ENCODE peak calls at places on chromosome X, in eight cellular contexts. One of them, this sample, is unnamed. For H3K27me3 and H3K4me1, the result is how much of the 10 kb centered on the place peaks cover.

GRCh38 chrX:135512508-135513139 is 7.8 kb upstream of the INTS6L start:
- DNase-seq in naive thymus-derived CD4-positive, alpha-beta T cell: no peak
- DNase-seq in tibial artery: no peak
- DNase-seq in adipocyte: no peak
- DNase-seq in CD8-positive, alpha-beta memory T cell: no peak
- DNase-seq in colonic mucosa: no peak
- DNase-seq in upper lobe of right lung: no peak
- DNase-seq in testis: no peak
- DNase-seq in this sample: no peak

GRCh38 chrX:1384738-1385250 is 7.1 kb downstream of the SLC25A6 start:
- DNase-seq in tibial artery: no peak
- DNase-seq in adipocyte: no peak
- DNase-seq in naive thymus-derived CD4-positive, alpha-beta T cell: no peak
- DNase-seq in CD8-positive, alpha-beta memory T cell: no peak
- DNase-seq in testis: peak
- DNase-seq in upper lobe of right lung: peak
- DNase-seq in colonic mucosa: no peak
- DNase-seq in this sample: peak

GRCh38 chrX:110384490-110384889 is 25.8 kb downstream of the RTL9 start:
- DNase-seq in adipocyte: peak
- DNase-seq in colonic mucosa: no peak
- DNase-seq in CD8-positive, alpha-beta memory T cell: no peak
- DNase-seq in upper lobe of right lung: no peak
- DNase-seq in testis: no peak
- DNase-seq in naive thymus-derived CD4-positive, alpha-beta T cell: no peak
- DNase-seq in tibial artery: no peak
- DNase-seq in this sample: no peak

GRCh38 chrX:139200346-139200745 is 330.2 kb upstream of the F9 start:
- DNase-seq in adipocyte: no peak
- DNase-seq in CD8-positive, alpha-beta memory T cell: no peak
- DNase-seq in colonic mucosa: no peak
- DNase-seq in upper lobe of right lung: no peak
- DNase-seq in tibial artery: no peak
- DNase-seq in naive thymus-derived CD4-positive, alpha-beta T cell: no peak
- DNase-seq in testis: no peak
- DNase-seq in this sample: no peak

GRCh38 chrX:21581479-21581878 is 76.7 kb downstream of the KLHL34 start:
- DNase-seq in adipocyte: no peak
- DNase-seq in colonic mucosa: no peak
- DNase-seq in CD8-positive, alpha-beta memory T cell: no peak
- DNase-seq in upper lobe of right lung: no peak
- DNase-seq in naive thymus-derived CD4-positive, alpha-beta T cell: no peak
- DNase-seq in testis: no peak
- DNase-seq in tibial artery: no peak
- DNase-seq in this sample: no peak

GRCh38 chrX:7586126-7586525 is 256.8 kb upstream of the VCX start:
- DNase-seq in naive thymus-derived CD4-positive, alpha-beta T cell: no peak
- DNase-seq in testis: no peak
- DNase-seq in colonic mucosa: no peak
- DNase-seq in tibial artery: no peak
- DNase-seq in upper lobe of right lung: no peak
- DNase-seq in adipocyte: peak
- DNase-seq in CD8-positive, alpha-beta memory T cell: no peak
- DNase-seq in this sample: no peak

GRCh38 chrX:153777261-153778090 is 3.4 kb upstream of the SRPK3 start:
- DNase-seq in CD8-positive, alpha-beta memory T cell: no peak
- DNase-seq in naive thymus-derived CD4-positive, alpha-beta T cell: no peak
- DNase-seq in upper lobe of right lung: no peak
- DNase-seq in testis: no peak
- DNase-seq in adipocyte: no peak
- DNase-seq in colonic mucosa: no peak
- DNase-seq in tibial artery: no peak
- DNase-seq in this sample: no peak

GRCh38 chrX:134026732-134027311 is 41.4 kb upstream of the GPC3 start:
- DNase-seq in upper lobe of right lung: no peak
- DNase-seq in tibial artery: peak
- DNase-seq in testis: peak
- DNase-seq in naive thymus-derived CD4-positive, alpha-beta T cell: peak
- DNase-seq in colonic mucosa: peak
- DNase-seq in CD8-positive, alpha-beta memory T cell: no peak
- DNase-seq in adipocyte: peak
- DNase-seq in this sample: no peak

GRCh38 chrX:154028502-154029184 is 8.9 kb upstream of the IRAK1 start:
- DNase-seq in upper lobe of right lung: no peak
- DNase-seq in colonic mucosa: peak
- DNase-seq in adipocyte: no peak
- DNase-seq in testis: no peak
- DNase-seq in CD8-positive, alpha-beta memory T cell: no peak
- DNase-seq in tibial artery: no peak
- DNase-seq in naive thymus-derived CD4-positive, alpha-beta T cell: no peak
- DNase-seq in this sample: no peak

GRCh38 chrX:1205681-1206611 is 6.5 kb downstream of the CRLF2 start:
- DNase-seq in testis: peak
- DNase-seq in naive thymus-derived CD4-positive, alpha-beta T cell: peak
- DNase-seq in tibial artery: no peak
- DNase-seq in colonic mucosa: peak
- DNase-seq in CD8-positive, alpha-beta memory T cell: peak
- DNase-seq in upper lobe of right lung: no peak
- DNase-seq in adipocyte: peak
- DNase-seq in this sample: no peak

GRCh38 chrX:50168305-50168704 is 32.5 kb downstream of the AKAP4 start:
- DNase-seq in CD8-positive, alpha-beta memory T cell: no peak
- DNase-seq in colonic mucosa: no peak
- DNase-seq in naive thymus-derived CD4-positive, alpha-beta T cell: no peak
- DNase-seq in testis: no peak
- DNase-seq in adipocyte: no peak
- DNase-seq in tibial artery: no peak
- DNase-seq in upper lobe of right lung: no peak
- DNase-seq in this sample: no peak

GRCh38 chrX:130793966-130794365 is 109.0 kb downstream of the ENOX2 start:
- DNase-seq in testis: no peak
- DNase-seq in adipocyte: no peak
- DNase-seq in CD8-positive, alpha-beta memory T cell: no peak
- DNase-seq in upper lobe of right lung: no peak
- DNase-seq in tibial artery: no peak
- DNase-seq in colonic mucosa: no peak
- DNase-seq in naive thymus-derived CD4-positive, alpha-beta T cell: no peak
- DNase-seq in this sample: no peak
- H3K27me3 ChIP-seq in testis: under half
- H3K27me3 ChIP-seq in adipocyte: under half
- H3K27me3 ChIP-seq in CD8-positive, alpha-beta memory T cell: under half
- H3K27me3 ChIP-seq in upper lobe of right lung: under half
- H3K27me3 ChIP-seq in tibial artery: under half
- H3K27me3 ChIP-seq in colonic mucosa: under half
- H3K27me3 ChIP-seq in naive thymus-derived CD4-positive, alpha-beta T cell: under half
- H3K27me3 ChIP-seq in this sample: under half

DNA sequence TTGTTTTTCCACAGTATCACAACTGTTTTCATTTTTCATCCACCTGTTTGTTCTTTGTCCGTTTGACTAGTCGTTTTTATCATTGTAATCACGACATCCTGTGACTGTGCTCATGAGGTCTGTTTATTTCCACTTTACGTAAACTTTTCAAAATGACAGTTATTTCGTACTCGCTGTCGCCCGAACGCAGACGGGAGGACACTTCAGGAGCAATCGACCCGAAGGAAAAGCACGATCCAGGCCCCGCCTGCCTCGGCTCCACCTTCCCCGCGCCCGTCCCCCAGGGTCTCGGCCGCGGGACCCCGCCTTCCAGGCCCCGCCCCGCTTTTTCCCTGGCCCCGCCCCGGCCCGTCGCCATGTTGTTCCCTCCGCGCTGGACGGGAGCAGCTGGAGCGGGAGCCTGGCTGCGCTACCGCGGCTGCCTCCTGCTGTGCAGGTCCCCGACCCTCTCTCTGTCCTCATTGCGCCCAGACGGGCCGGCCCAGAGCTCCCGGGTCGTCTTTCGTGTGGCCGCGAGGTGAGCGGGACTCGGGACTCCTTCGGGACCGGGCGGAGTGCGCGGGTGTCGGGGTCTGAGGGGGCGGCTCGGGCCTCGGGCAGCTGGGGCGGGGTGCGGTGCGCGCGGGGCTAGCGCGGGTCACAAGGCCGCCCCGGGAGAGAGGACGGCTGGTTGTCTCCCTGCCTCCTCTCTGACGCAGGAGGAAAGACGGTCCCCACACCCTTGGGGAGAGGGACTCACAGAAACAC is at the start of gene RAB9A:
- DNase-seq in upper lobe of right lung: peak
- DNase-seq in tibial artery: peak
- DNase-seq in testis: peak
- DNase-seq in naive thymus-derived CD4-positive, alpha-beta T cell: peak
- DNase-seq in colonic mucosa: peak
- DNase-seq in CD8-positive, alpha-beta memory T cell: peak
- DNase-seq in adipocyte: peak
- DNase-seq in this sample: peak
- H3K4me1 ChIP-seq in upper lobe of right lung: under half
- H3K4me1 ChIP-seq in tibial artery: under half
- H3K4me1 ChIP-seq in testis: under half
- H3K4me1 ChIP-seq in naive thymus-derived CD4-positive, alpha-beta T cell: under half
- H3K4me1 ChIP-seq in colonic mucosa: under half
- H3K4me1 ChIP-seq in CD8-positive, alpha-beta memory T cell: under half
- H3K4me1 ChIP-seq in adipocyte: under half
- H3K4me1 ChIP-seq in this sample: under half

GRCh38 chrX:40147399-40148188 is 49.8 kb upstream of the BCOR start:
- DNase-seq in tibial artery: no peak
- DNase-seq in CD8-positive, alpha-beta memory T cell: no peak
- DNase-seq in testis: peak
- DNase-seq in colonic mucosa: no peak
- DNase-seq in adipocyte: no peak
- DNase-seq in upper lobe of right lung: no peak
- DNase-seq in naive thymus-derived CD4-positive, alpha-beta T cell: no peak
- DNase-seq in this sample: no peak

GRCh38 chrX:40148439-40149285 is 50.9 kb upstream of the BCOR start:
- DNase-seq in CD8-positive, alpha-beta memory T cell: no peak
- DNase-seq in naive thymus-derived CD4-positive, alpha-beta T cell: no peak
- DNase-seq in colonic mucosa: peak
- DNase-seq in adipocyte: no peak
- DNase-seq in upper lobe of right lung: no peak
- DNase-seq in testis: no peak
- DNase-seq in tibial artery: no peak
- DNase-seq in this sample: no peak

GRCh38 chrX:40148189-40148438 is 50.4 kb upstream of the BCOR start:
- DNase-seq in colonic mucosa: no peak
- DNase-seq in upper lobe of right lung: no peak
- DNase-seq in testis: no peak
- DNase-seq in tibial artery: no peak
- DNase-seq in CD8-positive, alpha-beta memory T cell: no peak
- DNase-seq in adipocyte: no peak
- DNase-seq in naive thymus-derived CD4-positive, alpha-beta T cell: no peak
- DNase-seq in this sample: no peak

GRCh38 chrX:40150503-40150902 is 52.7 kb upstream of the BCOR start:
- DNase-seq in tibial artery: no peak
- DNase-seq in colonic mucosa: no peak
- DNase-seq in adipocyte: no peak
- DNase-seq in naive thymus-derived CD4-positive, alpha-beta T cell: no peak
- DNase-seq in testis: no peak
- DNase-seq in CD8-positive, alpha-beta memory T cell: no peak
- DNase-seq in upper lobe of right lung: no peak
- DNase-seq in this sample: no peak

DNA sequence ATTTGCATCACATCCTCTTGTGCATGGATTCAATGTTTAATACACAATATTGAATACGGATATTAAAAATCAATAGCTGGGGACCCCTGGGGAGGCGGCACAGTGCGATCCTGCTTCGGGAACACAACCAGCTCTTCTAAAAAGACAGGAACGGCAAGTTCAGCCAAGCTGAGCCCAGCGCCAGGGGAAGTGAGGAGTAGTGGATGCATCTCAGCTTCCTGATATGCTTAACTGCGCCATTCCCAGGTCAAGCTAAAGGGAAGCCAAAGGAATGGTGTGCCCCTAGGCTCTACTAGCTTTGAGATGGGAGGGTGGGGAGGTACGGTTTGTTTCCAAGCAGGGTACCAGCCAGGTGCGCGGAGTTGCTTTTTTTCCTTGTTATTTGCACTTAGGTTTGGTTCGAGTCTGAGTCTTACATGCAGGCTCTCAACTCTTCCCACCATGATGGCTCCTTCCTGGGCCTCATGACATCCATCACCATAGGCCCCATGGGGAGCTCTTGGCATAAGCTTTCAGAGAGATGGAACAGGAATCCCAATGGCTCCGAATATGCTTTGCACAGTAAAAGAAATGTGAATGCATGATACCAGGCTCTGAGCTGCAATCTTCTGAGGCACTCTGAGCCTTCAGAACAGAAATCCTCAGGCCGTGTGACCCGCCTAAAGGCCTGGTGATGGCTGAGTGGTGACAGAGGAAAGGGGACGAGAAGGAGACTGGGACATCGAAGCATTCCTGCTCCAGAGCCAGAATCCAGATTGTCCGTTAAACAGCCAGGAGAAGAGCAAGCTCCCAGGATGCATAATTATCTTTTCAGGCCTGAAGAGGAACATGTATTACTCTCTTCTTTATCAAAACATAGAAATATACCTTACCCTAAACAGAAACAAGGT is 51.8 kb upstream of the BCOR start:
- DNase-seq in upper lobe of right lung: no peak
- DNase-seq in colonic mucosa: no peak
- DNase-seq in testis: no peak
- DNase-seq in naive thymus-derived CD4-positive, alpha-beta T cell: no peak
- DNase-seq in adipocyte: no peak
- DNase-seq in tibial artery: no peak
- DNase-seq in CD8-positive, alpha-beta memory T cell: no peak
- DNase-seq in this sample: no peak
- H3K27me3 ChIP-seq in upper lobe of right lung: under half
- H3K27me3 ChIP-seq in colonic mucosa: half or more
- H3K27me3 ChIP-seq in testis: under half
- H3K27me3 ChIP-seq in naive thymus-derived CD4-positive, alpha-beta T cell: under half
- H3K27me3 ChIP-seq in adipocyte: under half
- H3K27me3 ChIP-seq in tibial artery: under half
- H3K27me3 ChIP-seq in CD8-positive, alpha-beta memory T cell: under half
- H3K27me3 ChIP-seq in this sample: under half

DNA sequence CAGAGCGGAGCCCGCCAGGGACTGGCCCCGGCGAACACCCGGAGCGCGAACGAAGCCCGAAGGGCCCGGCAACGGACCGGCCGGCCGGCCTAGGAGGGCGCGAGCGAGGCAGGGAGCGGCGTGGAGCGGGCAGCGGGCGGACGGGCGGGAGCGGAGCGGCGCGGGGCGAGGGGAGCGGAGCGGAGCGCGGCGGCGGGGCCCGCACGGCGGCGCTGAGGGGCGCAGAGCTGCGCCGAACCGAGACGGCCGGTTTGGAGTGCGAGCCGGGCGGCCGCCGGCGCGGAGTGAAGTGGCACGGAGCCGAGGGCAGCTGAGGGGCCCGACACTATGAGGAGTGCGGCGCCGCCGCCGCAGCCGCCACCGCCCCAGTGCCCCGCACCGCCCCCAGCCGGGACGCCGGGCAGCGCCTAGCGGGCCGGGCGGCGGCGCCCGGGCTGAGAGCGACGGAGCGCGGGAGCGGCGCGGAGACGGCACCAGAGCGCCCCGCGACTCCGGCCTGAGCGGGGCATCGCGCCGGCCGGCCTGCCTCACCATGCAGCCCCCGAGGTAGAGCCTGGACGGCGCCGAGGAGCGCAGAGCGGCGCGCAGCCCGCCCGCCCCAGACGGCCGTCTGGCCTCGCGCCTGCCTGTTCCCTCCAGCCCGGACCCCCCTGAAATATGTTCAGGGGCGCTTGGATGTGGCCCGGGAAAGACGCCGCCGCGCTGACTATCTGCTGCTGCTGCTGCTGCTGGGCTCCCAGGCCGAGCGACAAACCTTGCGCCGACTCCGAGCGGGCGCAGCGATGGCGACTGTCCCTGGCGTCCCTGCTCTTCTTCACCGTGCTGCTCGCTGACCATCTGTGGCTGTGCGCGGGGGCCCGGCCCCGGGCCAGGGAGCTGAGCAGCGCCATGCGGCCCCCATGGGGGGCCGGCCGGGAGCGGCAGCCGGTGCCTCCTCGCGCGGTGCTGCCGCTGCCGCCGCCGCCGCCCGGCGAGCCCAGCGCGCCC is 793 bp downstream of the NALF2 start:
- DNase-seq in CD8-positive, alpha-beta memory T cell: no peak
- DNase-seq in tibial artery: no peak
- DNase-seq in testis: no peak
- DNase-seq in upper lobe of right lung: no peak
- DNase-seq in colonic mucosa: no peak
- DNase-seq in naive thymus-derived CD4-positive, alpha-beta T cell: no peak
- DNase-seq in adipocyte: no peak
- DNase-seq in this sample: no peak
- H3K4me1 ChIP-seq in CD8-positive, alpha-beta memory T cell: under half
- H3K4me1 ChIP-seq in tibial artery: under half
- H3K4me1 ChIP-seq in testis: under half
- H3K4me1 ChIP-seq in upper lobe of right lung: under half
- H3K4me1 ChIP-seq in colonic mucosa: under half
- H3K4me1 ChIP-seq in naive thymus-derived CD4-positive, alpha-beta T cell: under half
- H3K4me1 ChIP-seq in adipocyte: under half
- H3K4me1 ChIP-seq in this sample: under half